ENCODE peak calls at places on chromosomes 4 and X, in ten cellular contexts. H is kidney epithelial cell, E is anterior cingulate cortex, Z is AG09319, F is breast epithelium, A is EH, K is cardiac muscle cell, M is H7, W is fibroblast of lung, V is iPS-NIHi11. R is an unnamed sample.
A peak's percentile ranks its signal among the peaks of the same experiment; 100 is the strongest.

GRCh38 chr4:183723561-183724228 is 64.6 kb downstream of the TRAPPC11 start:
- DNase-seq in H (no peak), E (no peak), Z (no peak), F (no peak), A (no peak), K (no peak), M (no peak), W (no peak), V (no peak), R (no peak)

GRCh38 chrX:148498067-148498466 is 2.4 kb upstream of the AFF2 start:
- DNase-seq in H (no peak), E (no peak), Z (no peak), F (no peak), A (no peak), K (no peak), M (no peak), W (no peak), V (no peak), R (peak; percentile 19)

GRCh38 chr4:54226399-54227260 is 2.5 kb upstream of the PDGFRA start:
- DNase-seq in H (no peak), E (no peak), Z (peak; percentile 87), F (peak; percentile 38), A (peak; percentile 78), K (peak; percentile 52), M (peak; percentile 76), W (peak; percentile 75), V (peak; percentile 35), R (no peak)

GRCh38 chrX:9464435-9465371 is at the start of gene TBL1X:
- DNase-seq in H (no peak), E (no peak), Z (peak; percentile 15), F (peak; percentile 21), A (peak; percentile 68), K (peak; percentile 82), M (peak; percentile 91), W (peak; percentile 28), V (peak; percentile 36), R (peak; percentile 24)

GRCh38 chrX:101051549-101052302 is at the start of gene TRMT2B:
- DNase-seq in H (no peak), E (peak; percentile 63), Z (peak; percentile 10), F (peak; percentile 67), A (peak; percentile 76), K (peak; percentile 75), M (peak; percentile 80), W (peak; percentile 78), V (peak; percentile 77), R (peak; percentile 55)

GRCh38 chr4:113684534-113685091 is 76.9 kb downstream of the CAMK2D start:
- DNase-seq in H (no peak), E (no peak), Z (no peak), F (peak; percentile 25), A (peak; percentile 94), K (peak; percentile 71), M (peak; percentile 5), W (peak; percentile 74), V (peak; percentile 20), R (peak; percentile 26)

GRCh38 chr4:61938250-61938846 is 738.2 kb downstream of the ADGRL3 start:
- DNase-seq in H (no peak), E (no peak), Z (no peak), F (no peak), A (no peak), K (no peak), M (peak; percentile 7), W (no peak), V (peak; percentile 16), R (no peak)

GRCh38 chr4:78659264-78659663 is 107.7 kb downstream of the ANXA3 start:
- DNase-seq in H (no peak), E (no peak), Z (no peak), F (no peak), A (peak; percentile 66), K (no peak), M (no peak), W (peak; percentile 47), V (no peak), R (no peak)

GRCh38 chr4:112075129-112075753 is 70.0 kb upstream of the FAM241A start:
- DNase-seq in H (no peak), E (no peak), Z (peak; percentile 4), F (no peak), A (peak; percentile 63), K (peak; percentile 75), M (peak; percentile 51), W (peak; percentile 58), V (peak; percentile 50), R (no peak)

GRCh38 chr4:103484521-103484920 is 235.3 kb downstream of the TACR3 start:
- DNase-seq in H (no peak), E (no peak), Z (no peak), F (no peak), A (no peak), K (no peak), M (no peak), W (no peak), V (no peak), R (no peak)

GRCh38 chr4:81351653-81352455 is 119.9 kb downstream of the RASGEF1B start:
- DNase-seq in H (peak; percentile 19), E (peak; percentile 10), Z (peak; percentile 62), F (peak; percentile 39), A (peak; percentile 63), K (peak; percentile 80), M (peak; percentile 47), W (peak; percentile 53), V (peak; percentile 74), R (peak; percentile 19)

GRCh38 chr4:129232627-129233337 is 136.8 kb downstream of the C4orf33 start:
- DNase-seq in H (peak; percentile 5), E (no peak), Z (no peak), F (no peak), A (no peak), K (no peak), M (no peak), W (peak; percentile 1), V (no peak), R (no peak)

GRCh38 chrX:17374619-17375360 is at the start of gene NHS:
- DNase-seq in H (no peak), E (peak; percentile 3), Z (peak; percentile 35), F (peak; percentile 52), A (peak; percentile 74), K (peak; percentile 88), M (peak; percentile 96), W (peak; percentile 75), V (peak; percentile 86), R (peak; percentile 42)

GRCh38 chr4:174461438-174462106 is 60.7 kb downstream of the HPGD start:
- DNase-seq in H (peak; percentile 14), E (no peak), Z (no peak), F (no peak), A (no peak), K (no peak), M (no peak), W (peak; percentile 5), V (no peak), R (no peak)

GRCh38 chr4:67658302-67658701 is 42.7 kb downstream of the UBA6 start:
- DNase-seq in H (no peak), E (no peak), Z (no peak), F (no peak), A (no peak), K (no peak), M (no peak), W (no peak), V (no peak), R (no peak)

GRCh38 chr4:20383969-20384368 is 132.3 kb downstream of the SLIT2 start:
- DNase-seq in H (no peak), E (no peak), Z (no peak), F (no peak), A (no peak), K (no peak), M (no peak), W (no peak), V (no peak), R (no peak)

GRCh38 chr4:24042094-24042493 is 152.2 kb upstream of the PPARGC1A start:
- DNase-seq in H (no peak), E (no peak), Z (peak; percentile 90), F (no peak), A (peak; percentile 97), K (no peak), M (no peak), W (peak; percentile 85), V (no peak), R (no peak)

GRCh38 chr4:154491341-154491679 is 289 bp downstream of the DCHS2 start:
- DNase-seq in H (no peak), E (no peak), Z (no peak), F (no peak), A (peak; percentile 17), K (peak; percentile 46), M (no peak), W (peak; percentile 5), V (peak; percentile 70), R (no peak)

GRCh38 chr4:51835854-51836253 is 7.1 kb upstream of the DCUN1D4 start:
- DNase-seq in H (no peak), E (no peak), Z (no peak), F (no peak), A (no peak), K (no peak), M (no peak), W (no peak), V (no peak), R (no peak)

GRCh38 chr4:125727931-125728330 is 413.2 kb downstream of the FAT4 start:
- DNase-seq in H (no peak), E (no peak), Z (no peak), F (no peak), A (no peak), K (no peak), M (no peak), W (no peak), V (no peak), R (no peak)

GRCh38 chr4:5888706-5889696 is 3.9 kb downstream of the CRMP1 start:
- DNase-seq in H (no peak), E (no peak), Z (no peak), F (no peak), A (no peak), K (no peak), M (peak; percentile 49), W (no peak), V (no peak), R (no peak)

GRCh38 chrX:103831342-103831802 is 685 bp downstream of the RAB9B start:
- DNase-seq in H (no peak), E (no peak), Z (peak; percentile 1), F (no peak), A (no peak), K (peak; percentile 91), M (peak; percentile 5), W (no peak), V (no peak), R (peak; percentile 73)

GRCh38 chr4:150379454-150379853 is 202.5 kb upstream of the MAB21L2 start:
- DNase-seq in H (no peak), E (no peak), Z (no peak), F (no peak), A (peak; percentile 56), K (no peak), M (no peak), W (peak; percentile 51), V (no peak), R (no peak)

GRCh38 chrX:123961268-123962005 is at the start of gene STAG2:
- DNase-seq in H (peak; percentile 19), E (peak; percentile 85), Z (peak; percentile 73), F (peak; percentile 68), A (peak; percentile 90), K (peak; percentile 83), M (peak; percentile 90), W (peak; percentile 81), V (peak; percentile 15), R (peak; percentile 71)

GRCh38 chr4:132642196-132642817 is 506.8 kb upstream of the PCDH10 start:
- DNase-seq in H (no peak), E (no peak), Z (no peak), F (no peak), A (peak; percentile 4), K (peak; percentile 71), M (peak; percentile 54), W (peak; percentile 33), V (peak; percentile 67), R (no peak)

GRCh38 chrX:136204571-136204970 is 46.6 kb downstream of the MAP7D3 start:
- DNase-seq in H (no peak), E (no peak), Z (peak; percentile 67), F (no peak), A (peak; percentile 78), K (no peak), M (no peak), W (peak; percentile 66), V (no peak), R (no peak)

GRCh38 chr4:158008551-158009218 is 164.1 kb downstream of the GASK1B start:
- DNase-seq in H (no peak), E (no peak), Z (no peak), F (no peak), A (peak; percentile 50), K (no peak), M (no peak), W (peak; percentile 91), V (no peak), R (no peak)

GRCh38 chr4:159369256-159369655 is 266.4 kb downstream of the RAPGEF2 start:
- DNase-seq in H (no peak), E (no peak), Z (no peak), F (no peak), A (no peak), K (no peak), M (no peak), W (no peak), V (no peak), R (no peak)